ENCODE peak calls at places on chromosomes 1 and 21, in ten cellular contexts. L is left ventricle myocardium superior, A is NCI-H1105, U is H4, E is GM19239, I is T-cell, C is tibial artery, T is RPMI8226, O is heart right ventricle, H is brain microvascular endothelial cell. B is an unnamed sample.

GRCh38 chr1:153395136-153395685 is 4.3 kb upstream of the S100A8 start:
- DNase-seq in U (no peak), T (no peak), L (peak), E (no peak), H (no peak), A (no peak), O (peak), I (no peak), C (peak), B (no peak)

GRCh38 chr1:157390646-157391045 is 161.7 kb downstream of the FCRL5 start:
- DNase-seq in H (peak), C (no peak), A (no peak), T (peak), U (no peak), O (no peak), I (no peak), E (no peak), L (no peak), B (no peak)

GRCh38 chr1:218878369-218878768 is 295.3 kb upstream of the LYPLAL1 start:
- DNase-seq in O (no peak), L (no peak), E (no peak), T (no peak), C (no peak), H (no peak), A (no peak), U (peak), I (no peak), B (peak)

GRCh38 chr1:203069028-203069804 is 16.6 kb downstream of the MYOG start:
- DNase-seq in O (no peak), U (no peak), A (no peak), C (no peak), I (no peak), H (no peak), L (no peak), E (no peak), T (peak), B (peak)

GRCh38 chr21:36839735-36840134 is 126.7 kb downstream of the HLCS start:
- DNase-seq in O (no peak), I (no peak), E (no peak), T (no peak), H (no peak), A (no peak), C (no peak), L (no peak), U (no peak), B (no peak)

GRCh38 chr1:85952460-85952859 is 204.1 kb downstream of the COL24A1 start:
- DNase-seq in H (no peak), A (peak), L (no peak), E (no peak), T (peak), O (no peak), C (no peak), U (no peak), I (no peak), B (no peak)

GRCh38 chr1:43300661-43301094 is at the start of gene TIE1:
- DNase-seq in E (no peak), T (no peak), O (peak), H (no peak), I (no peak), C (no peak), A (no peak), U (no peak), L (no peak), B (no peak)

GRCh38 chr21:35703704-35704103 is 356.6 kb downstream of the SETD4 start:
- DNase-seq in I (no peak), E (no peak), L (no peak), U (no peak), A (no peak), H (no peak), C (no peak), O (no peak), T (no peak), B (no peak)

GRCh38 chr1:64172458-64172983 is 30.9 kb upstream of the UBE2U start:
- DNase-seq in L (no peak), T (peak), U (peak), A (peak), C (no peak), O (no peak), H (no peak), I (no peak), E (no peak), B (no peak)

GRCh38 chr1:214917081-214917635 is 165.4 kb upstream of the KCNK2 start:
- DNase-seq in C (no peak), E (no peak), O (no peak), A (no peak), T (no peak), I (no peak), U (no peak), H (no peak), L (no peak), B (no peak)

GRCh38 chr1:204288061-204288588 is 71.6 kb downstream of the PLEKHA6 start:
- DNase-seq in L (peak), H (no peak), E (no peak), I (no peak), O (peak), C (peak), U (peak), T (peak), A (no peak), B (peak)

GRCh38 chr1:14724234-14724633 is 125.7 kb downstream of the KAZN start:
- DNase-seq in C (no peak), L (no peak), I (no peak), E (no peak), O (no peak), U (peak), H (no peak), T (no peak), A (no peak), B (no peak)

B was measured in OCI-M1.